ENCODE peak calls at places on chromosomes 13 and 19, in ten cellular contexts. T is psoas muscle; K is transverse colon; Q is SK-N-SH; U is CD4-positive, alpha-beta memory T cell; Y is esophagus squamous epithelium; Z is suprapubic skin; N is kidney; M is heart right ventricle; B is caudate nucleus. P is an unnamed sample.

GRCh38 chr13:24220086-24220703 is 59.7 kb downstream of the SPATA13 start:
- DNase-seq in Q (peak; percentile 77), Y (no peak), T (no peak), U (peak; percentile 67), K (peak; percentile 59), M (peak; percentile 70), B (no peak), Z (no peak), N (no peak), P (peak; percentile 78)

GRCh38 chr13:29901714-29902631 is 51.6 kb upstream of the UBL3 start:
- DNase-seq in T (peak; percentile 58), M (no peak), K (peak; percentile 49), U (peak; percentile 56), Z (no peak), Q (no peak), B (no peak), N (no peak), Y (no peak), P (no peak)

GRCh38 chr19:8697671-8698432 is 743 bp downstream of the ACTL9 start:
- DNase-seq in T (no peak), M (no peak), U (no peak), Z (no peak), Q (peak; percentile 61), B (no peak), Y (no peak), K (no peak), N (peak; percentile 69), P (no peak)

GRCh38 chr19:47600246-47601179 is 8.4 kb upstream of the BICRA start:
- DNase-seq in B (peak; percentile 99), U (peak; percentile 98), Y (peak; percentile 94), T (peak; percentile 100), Q (peak; percentile 100), K (peak; percentile 100), Z (peak; percentile 100), N (peak; percentile 100), M (peak; percentile 100), P (peak; percentile 100)

GRCh38 chr19:55230780-55231179 is 2.2 kb upstream of the TMEM86B start:
- DNase-seq in M (no peak), T (no peak), U (no peak), K (no peak), N (no peak), Z (no peak), Q (no peak), B (no peak), Y (no peak), P (no peak)

GRCh38 chr13:81305928-81306327 is 965.0 kb upstream of the SPRY2 start:
- DNase-seq in U (no peak), Q (no peak), T (no peak), Y (no peak), M (no peak), K (no peak), Z (no peak), B (no peak), N (no peak), P (no peak)

GRCh38 chr13:91698767-91699166 is 300.3 kb downstream of the GPC5 start:
- DNase-seq in M (no peak), U (no peak), Z (no peak), N (no peak), Y (no peak), K (no peak), Q (no peak), T (no peak), B (no peak), P (no peak)

GRCh38 chr19:58406818-58407657 is 1.4 kb upstream of the ZNF584 start:
- DNase-seq in M (no peak), U (no peak), Q (no peak), Y (no peak), Z (no peak), T (no peak), B (no peak), N (no peak), K (no peak), P (no peak)

GRCh38 chr19:7562646-7563393 is 27.3 kb downstream of the PNPLA6 start:
- DNase-seq in Z (no peak), Q (no peak), K (no peak), B (no peak), M (no peak), U (no peak), Y (no peak), T (no peak), N (no peak), P (no peak)

GRCh38 chr13:113802761-113803160 is 43.7 kb downstream of the TMEM255B start:
- DNase-seq in Z (peak; percentile 50), Y (no peak), Q (no peak), M (no peak), K (no peak), N (peak; percentile 73), B (no peak), U (no peak), T (peak; percentile 50), P (no peak)

GRCh38 chr13:93146584-93147292 is 79.9 kb upstream of the GPC6 start:
- DNase-seq in T (no peak), Z (no peak), N (no peak), M (no peak), Q (no peak), K (no peak), Y (no peak), U (no peak), B (no peak), P (no peak)
- H3K27ac ChIP-seq in T (no peak overlapping the region), Z (no peak overlapping the region), N (no peak overlapping the region), M (no peak overlapping the region), Q (peak overlapping the region; percentile 41), K (no peak overlapping the region), Y (no peak overlapping the region), U (no peak overlapping the region), B (no peak overlapping the region), P (no peak overlapping the region)

GRCh38 chr19:51091895-51092873 is 9.5 kb upstream of the KLK14 start:
- DNase-seq in Y (no peak), K (no peak), T (no peak), M (no peak), B (no peak), N (peak; percentile 12), U (no peak), Z (no peak), Q (no peak), P (no peak)
- H3K27ac ChIP-seq in Y (no peak overlapping the region), K (no peak overlapping the region), T (no peak overlapping the region), M (no peak overlapping the region), B (no peak overlapping the region), N (no peak overlapping the region), U (no peak overlapping the region), Z (no peak overlapping the region), Q (no peak overlapping the region), P (no peak overlapping the region)

DNA sequence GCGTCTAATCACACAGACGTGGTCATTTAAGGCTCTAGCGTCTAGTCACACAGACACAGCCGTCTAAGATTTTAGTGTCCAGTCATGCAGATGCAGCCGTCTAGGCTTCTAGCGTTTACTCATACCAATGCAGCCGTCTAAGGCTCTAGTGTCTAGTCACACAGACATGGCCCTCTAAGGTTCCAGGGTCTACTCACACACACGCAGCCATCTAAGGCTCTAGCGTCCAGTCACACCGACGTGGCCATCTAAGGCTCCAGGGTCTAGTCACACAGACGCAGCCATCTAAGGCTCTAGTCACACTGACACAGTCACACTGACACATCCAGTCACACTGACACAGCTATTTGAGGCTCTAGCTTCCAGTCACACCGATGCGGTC is 55.7 kb downstream of the KLF2 start:
- DNase-seq in K (no peak), Q (no peak), Y (no peak), T (peak; percentile 32), B (no peak), Z (no peak), N (peak; percentile 33), M (no peak), U (no peak), P (no peak)
- H3K27ac ChIP-seq in K (no peak overlapping the region), Q (no peak overlapping the region), Y (no peak overlapping the region), T (no peak overlapping the region), B (no peak overlapping the region), Z (no peak overlapping the region), N (no peak overlapping the region), M (no peak overlapping the region), U (no peak overlapping the region), P (peak overlapping the region; percentile 97)

GRCh38 chr13:46553521-46553885 is 533 bp downstream of the LRCH1 start:
- DNase-seq in M (no peak), U (no peak), N (peak; percentile 84), Z (peak; percentile 71), T (no peak), K (no peak), Q (peak; percentile 60), B (no peak), Y (no peak), P (peak; percentile 66)

GRCh38 chr13:46553886-46554855 is 1.2 kb downstream of the LRCH1 start:
- DNase-seq in U (peak; percentile 75), K (peak; percentile 78), Z (peak; percentile 81), B (no peak), N (peak; percentile 92), T (peak; percentile 76), M (peak; percentile 79), Q (peak; percentile 77), Y (peak; percentile 14), P (peak; percentile 28)

GRCh38 chr13:46556380-46556779 is 3.4 kb downstream of the LRCH1 start:
- DNase-seq in T (no peak), B (no peak), Y (no peak), U (no peak), M (no peak), Q (no peak), N (no peak), K (no peak), Z (no peak), P (no peak)

GRCh38 chr13:46555722-46556121 is 2.8 kb downstream of the LRCH1 start:
- DNase-seq in Z (no peak), T (no peak), Q (no peak), K (no peak), Y (no peak), B (no peak), M (no peak), N (no peak), U (no peak), P (no peak)

DNA sequence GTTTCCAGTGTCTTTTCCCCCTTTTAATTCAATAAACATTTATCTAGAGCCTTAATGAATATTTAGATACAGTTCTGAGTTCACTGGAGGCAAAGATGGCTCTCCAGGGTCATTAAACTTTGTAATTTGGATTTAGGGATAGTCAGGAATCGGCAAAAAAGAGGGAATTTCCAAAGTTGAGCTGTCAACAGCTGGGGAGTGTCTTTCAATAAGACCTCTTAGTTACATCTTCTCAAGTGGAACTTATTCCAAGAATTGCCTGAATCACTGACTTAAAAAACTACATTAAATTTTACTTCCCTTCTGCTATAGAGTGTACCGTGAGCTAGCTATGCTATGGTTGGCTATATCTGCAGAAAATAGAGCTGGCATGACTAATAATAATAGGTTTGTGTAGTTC is 2.0 kb downstream of the LRCH1 start:
- DNase-seq in K (no peak), B (no peak), Q (no peak), M (no peak), U (no peak), Z (no peak), Y (no peak), T (no peak), N (no peak), P (no peak)
- H3K27ac ChIP-seq in K (peak overlapping the region; percentile 91), B (peak overlapping the region; percentile 61), Q (peak overlapping the region; percentile 91), M (peak overlapping the region; percentile 92), U (peak overlapping the region; percentile 79), Z (peak overlapping the region; percentile 89), Y (peak overlapping the region; percentile 86), T (peak overlapping the region; percentile 84), N (peak overlapping the region; percentile 97), P (peak overlapping the region; percentile 96)

DNA sequence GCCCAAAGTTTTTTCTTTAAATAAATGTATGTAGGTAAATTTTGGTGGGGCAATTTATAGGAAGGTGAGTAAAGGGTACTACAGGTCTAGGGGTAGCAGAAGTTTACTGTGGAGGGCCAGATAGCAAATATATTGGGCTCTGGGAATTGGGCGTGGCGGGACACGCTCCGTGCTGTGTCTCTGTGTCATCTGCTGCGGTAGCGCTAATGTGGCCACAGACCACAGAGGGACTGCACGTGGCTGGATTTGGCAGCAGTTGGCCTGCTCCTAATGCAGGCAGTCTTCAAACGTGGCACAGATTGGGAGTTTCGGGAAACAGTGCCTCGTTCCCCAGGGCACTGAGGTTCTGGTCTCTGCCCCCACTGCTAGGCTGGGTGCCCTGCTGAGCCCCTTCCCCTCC is 16.6 kb upstream of the MYDGF start:
- DNase-seq in M (no peak), U (no peak), Q (no peak), N (no peak), T (no peak), Z (no peak), K (no peak), B (no peak), Y (no peak), P (no peak)
- H3K27ac ChIP-seq in M (no peak overlapping the region), U (no peak overlapping the region), Q (no peak overlapping the region), N (no peak overlapping the region), T (no peak overlapping the region), Z (no peak overlapping the region), K (no peak overlapping the region), B (no peak overlapping the region), Y (no peak overlapping the region), P (no peak overlapping the region)

P was measured in ascending aorta.